ENCODE peak calls at places on chromosomes 11 and 22, in five cellular contexts. V is pancreas, P is AG04450, T is H9, W is brain microvascular endothelial cell. H is an unnamed sample.

GRCh38 chr11:83836883-83837654 is 550.9 kb upstream of the CCDC90B start:
- DNase-seq in V (no peak), P (no peak), T (peak; percentile 79), W (peak; percentile 60), H (no peak)

GRCh38 chr11:105468154-105468553 is 141.7 kb upstream of the GRIA4 start:
- DNase-seq in V (no peak), P (no peak), T (no peak), W (no peak), H (no peak)

GRCh38 chr11:48045536-48045935 is 65.2 kb downstream of the PTPRJ start:
- DNase-seq in V (no peak), P (no peak), T (no peak), W (no peak), H (no peak)

GRCh38 chr11:124669193-124669592 is 4.3 kb downstream of the SIAE start:
- DNase-seq in V (no peak), P (no peak), T (peak; percentile 51), W (peak; percentile 44), H (no peak)

GRCh38 chr11:118901494-118902335 is 18.0 kb downstream of the CXCR5 start:
- DNase-seq in V (peak; percentile 72), P (no peak), T (no peak), W (no peak), H (peak; percentile 65)

GRCh38 chr22:23530766-23531282 is 49.3 kb downstream of the IGLL1 start:
- DNase-seq in V (peak; percentile 31), P (no peak), T (peak; percentile 20), W (no peak), H (peak; percentile 29)

GRCh38 chr11:31500560-31500959 is 8.9 kb downstream of the IMMP1L start:
- DNase-seq in V (no peak), P (no peak), T (no peak), W (no peak), H (no peak)

GRCh38 chr11:123799438-123799837 is 6.7 kb downstream of the OR6M1 start:
- DNase-seq in V (no peak), P (no peak), T (no peak), W (no peak), H (no peak)

GRCh38 chr11:68256331-68256741 is 15.4 kb downstream of the C11orf24 start:
- DNase-seq in V (no peak), P (no peak), T (no peak), W (peak; percentile 63), H (no peak)

GRCh38 chr11:123308077-123308476 is 113.0 kb upstream of the CLMP start:
- DNase-seq in V (no peak), P (no peak), T (no peak), W (no peak), H (no peak)

GRCh38 chr11:2307733-2308331 is 6.0 kb downstream of the TSPAN32 start:
- DNase-seq in V (peak; percentile 49), P (no peak), T (no peak), W (no peak), H (no peak)

GRCh38 chr11:132962026-132962425 is 570.3 kb downstream of the OPCML start:
- DNase-seq in V (no peak), P (peak; percentile 48), T (no peak), W (peak; percentile 63), H (no peak)

GRCh38 chr22:39999144-39999757 is 4.5 kb downstream of the FAM83F start:
- DNase-seq in V (no peak), P (no peak), T (no peak), W (peak; percentile 75), H (no peak)

GRCh38 chr22:27099896-27100295 is 442.5 kb downstream of the MIAT start:
- DNase-seq in V (no peak), P (no peak), T (no peak), W (no peak), H (no peak)
- H3K27me3 ChIP-seq in V (no peaks in the 10 kb centered on the region), P (peaks cover 67% of the 10 kb centered on the region), T (no peaks in the 10 kb centered on the region), W (no peaks in the 10 kb centered on the region), H (peaks cover 23% of the 10 kb centered on the region)

GRCh38 chr11:116984186-116984585 is 114.0 kb downstream of the SIK3 start:
- DNase-seq in V (no peak), P (no peak), T (no peak), W (peak; percentile 59), H (no peak)

GRCh38 chr11:116976941-116977570 is 121.2 kb downstream of the SIK3 start:
- DNase-seq in V (no peak), P (no peak), T (no peak), W (no peak), H (no peak)

GRCh38 chr11:116980136-116980793 is 118.0 kb downstream of the SIK3 start:
- DNase-seq in V (no peak), P (no peak), T (no peak), W (no peak), H (no peak)

GRCh38 chr11:116984589-116984988 is 113.6 kb downstream of the SIK3 start:
- DNase-seq in V (no peak), P (peak; percentile 89), T (no peak), W (peak; percentile 91), H (no peak)

GRCh38 chr11:116981216-116981887 is 116.9 kb downstream of the SIK3 start:
- DNase-seq in V (no peak), P (no peak), T (no peak), W (no peak), H (no peak)
- TF ChIP-seq CTCF in V (no peak), P (no peak), T (no peak), W (no peak), H (no peak)

GRCh38 chr11:19194620-19195308 is 7.0 kb downstream of the CSRP3 start:
- DNase-seq in V (no peak), P (no peak), T (no peak), W (no peak), H (no peak)
- H3K27ac ChIP-seq in V (no peak overlapping the region), P (no peak overlapping the region), T (no peak overlapping the region), W (no peak overlapping the region), H (no peak overlapping the region)

GRCh38 chr11:61552108-61552635 is 28.7 kb downstream of the SYT7 start:
- DNase-seq in V (peak; percentile 55), P (no peak), T (no peak), W (no peak), H (no peak)
- H3K27me3 ChIP-seq in V (peaks cover 6% of the 10 kb centered on the region), P (peaks cover 52% of the 10 kb centered on the region), T (peaks cover 5% of the 10 kb centered on the region), W (peaks cover 47% of the 10 kb centered on the region), H (peaks cover 27% of the 10 kb centered on the region)

GRCh38 chr22:25395468-25395867 is 169.0 kb upstream of the GRK3 start:
- DNase-seq in V (peak; percentile 31), P (no peak), T (no peak), W (no peak), H (no peak)
- TF ChIP-seq CTCF in V (no peak), P (no peak), T (no peak), W (no peak), H (no peak)

GRCh38 chr11:121463689-121464335 is 11.0 kb upstream of the SORL1-AS1 start:
- DNase-seq in V (no peak), P (no peak), T (no peak), W (no peak), H (no peak)
- H3K27ac ChIP-seq in V (no peak overlapping the region), P (no peak overlapping the region), T (no peak overlapping the region), W (no peak overlapping the region), H (no peak overlapping the region)

GRCh38 chr22:20089977-20090729 is 10.1 kb downstream of the DGCR8 start:
- DNase-seq in V (no peak), P (no peak), T (no peak), W (peak; percentile 26), H (no peak)
- H3K27me3 ChIP-seq in V (no peaks in the 10 kb centered on the region), P (no peaks in the 10 kb centered on the region), T (no peaks in the 10 kb centered on the region), W (no peaks in the 10 kb centered on the region), H (no peaks in the 10 kb centered on the region)

DNA sequence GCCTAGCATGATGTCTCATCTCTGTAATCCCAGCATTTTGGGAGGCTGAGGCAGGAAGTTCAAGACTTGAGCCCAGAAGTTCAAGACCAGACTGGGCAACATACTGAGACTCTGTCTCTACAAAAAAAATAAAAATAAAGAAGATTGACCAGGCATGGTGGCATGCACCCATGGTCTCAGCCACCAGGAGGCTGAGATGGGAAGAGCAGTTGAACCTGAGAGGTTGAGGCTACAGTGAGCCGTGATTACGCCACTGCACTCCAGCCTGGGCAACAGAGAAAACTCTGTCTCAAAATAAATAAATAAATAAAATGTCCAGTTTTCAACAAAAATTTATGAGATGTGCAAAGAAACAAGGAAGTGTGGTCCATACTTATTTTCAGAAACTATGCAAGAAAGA is 28.3 kb downstream of the EFCAB6 start:
- DNase-seq in V (no peak), P (no peak), T (no peak), W (no peak), H (no peak)
- TF ChIP-seq CTCF in V (no peak), P (peak; percentile 10), T (peak; percentile 58), W (peak; percentile 44), H (peak; percentile 10)

H was measured in upper lobe of right lung.